ENCODE peak calls at places on chromosomes 4 and X, in four cellular contexts. E is GM23248, W is endothelial cell of umbilical vein, C is trophoblast cell. O is an unnamed sample. For H3K36me3, the result is how much of the 10 kb centered on the place peaks cover.

GRCh38 chr4:182507808-182508207 is 264.6 kb downstream of the TENM3 start:
- DNase-seq in E (no peak), W (no peak), C (no peak), O (no peak)

GRCh38 chr4:34046580-34046979 is 2197.7 kb downstream of the ARAP2 start:
- DNase-seq in E (peak), W (no peak), C (peak), O (no peak)

GRCh38 chrX:66021758-66022741 is 17.8 kb downstream of the VSIG4 start:
- DNase-seq in E (no peak), W (no peak), C (no peak), O (no peak)

GRCh38 chr4:128776794-128777216 is 32.7 kb upstream of the JADE1 start:
- DNase-seq in E (peak), W (peak), C (peak), O (no peak)

GRCh38 chr4:147755567-147756295 is 23.8 kb downstream of the ARHGAP10 start:
- DNase-seq in E (peak), W (no peak), C (no peak), O (no peak)

GRCh38 chr4:124515591-124515990 is 196.9 kb downstream of the ANKRD50 start:
- DNase-seq in E (no peak), W (no peak), C (no peak), O (no peak)

GRCh38 chr4:72505314-72505744 is 63.7 kb downstream of the ADAMTS3 start:
- DNase-seq in E (peak), W (peak), C (peak), O (no peak)

GRCh38 chr4:6706173-6706572 is 3.5 kb downstream of the MRFAP1L1 start:
- DNase-seq in E (no peak), W (no peak), C (no peak), O (no peak)

GRCh38 chr4:172596206-172596605 is 572.4 kb upstream of the GALNT7 start:
- DNase-seq in E (no peak), W (no peak), C (no peak), O (no peak)

GRCh38 chr4:85478576-85478975 is 3.6 kb downstream of the ARHGAP24 start:
- DNase-seq in E (peak), W (no peak), C (peak), O (no peak)

GRCh38 chr4:182204042-182204441 is 39.2 kb upstream of the TENM3 start:
- DNase-seq in E (no peak), W (no peak), C (no peak), O (no peak)

GRCh38 chr4:176377705-176378302 is 58.0 kb downstream of the SPCS3 start:
- DNase-seq in E (peak), W (peak), C (no peak), O (no peak)

GRCh38 chrX:68658530-68658929 is 11.1 kb downstream of the STARD8 start:
- DNase-seq in E (no peak), W (no peak), C (no peak), O (no peak)

GRCh38 chrX:49175435-49175834 is 3.7 kb downstream of the PLP2 start:
- DNase-seq in E (no peak), W (no peak), C (no peak), O (no peak)

GRCh38 chr4:7722716-7723115 is 216.9 kb downstream of the AFAP1 start:
- DNase-seq in E (no peak), W (peak), C (no peak), O (no peak)

GRCh38 chrX:439236-439635 is 52.5 kb upstream of the PPP2R3B start:
- DNase-seq in E (no peak), W (no peak), C (no peak), O (no peak)

GRCh38 chrX:129694805-129695204 is 40.0 kb upstream of the APLN start:
- DNase-seq in E (no peak), W (no peak), C (no peak), O (no peak)

GRCh38 chrX:23773601-23774175 is 9.3 kb upstream of the SAT1 start:
- DNase-seq in E (no peak), W (peak), C (no peak), O (no peak)

GRCh38 chr4:93810340-93810992 is 18.1 kb upstream of the ATOH1 start:
- DNase-seq in E (no peak), W (no peak), C (no peak), O (no peak)

GRCh38 chrX:37407736-37408135 is 58.6 kb downstream of the PRRG1 start:
- DNase-seq in E (no peak), W (no peak), C (no peak), O (no peak)

GRCh38 chrX:101206471-101206870 is 13.1 kb upstream of the DRP2 start:
- DNase-seq in E (peak), W (peak), C (no peak), O (no peak)

GRCh38 chr4:186953601-186954260 is 230.1 kb upstream of the FAT1 start:
- DNase-seq in E (peak), W (no peak), C (peak), O (no peak)

GRCh38 chrX:46589977-46590723 is 16.6 kb downstream of the CHST7 start:
- DNase-seq in E (peak), W (peak), C (no peak), O (no peak)

GRCh38 chr4:39697740-39698423 is at the start of gene UBE2K:
- DNase-seq in E (peak), W (peak), C (peak), O (peak)

GRCh38 chr4:141849367-141849766 is 213.0 kb downstream of the IL15 start:
- DNase-seq in E (no peak), W (no peak), C (no peak), O (no peak)

GRCh38 chr4:176769519-176769918 is 23.2 kb downstream of the VEGFC start:
- DNase-seq in E (peak), W (peak), C (no peak), O (peak)

GRCh38 chr4:17613761-17614415 is 553 bp upstream of the MED28 start:
- DNase-seq in E (peak), W (no peak), C (peak), O (no peak)

GRCh38 chr4:74370912-74371311 is 6.0 kb downstream of the EREG start:
- DNase-seq in E (peak), W (peak), C (peak), O (no peak)

GRCh38 chr4:120724656-120725055 is 197.9 kb downstream of the PRDM5 start:
- DNase-seq in E (no peak), W (no peak), C (no peak), O (no peak)

GRCh38 chr4:162939086-162939485 is 227.6 kb downstream of the NAF1 start:
- DNase-seq in E (no peak), W (no peak), C (no peak), O (no peak)

GRCh38 chrX:70621743-70622142 is 177.1 kb downstream of the DLG3 start:
- DNase-seq in E (no peak), W (no peak), C (no peak), O (no peak)

GRCh38 chrX:30948626-30949025 is 59.6 kb upstream of the TAB3 start:
- DNase-seq in E (no peak), W (no peak), C (no peak), O (no peak)

GRCh38 chr4:87025614-87026041 is 90.8 kb downstream of the AFF1 start:
- DNase-seq in E (no peak), W (no peak), C (no peak), O (no peak)

GRCh38 chr4:184745747-184746531 is 12.0 kb upstream of the CENPU start:
- DNase-seq in E (peak), W (peak), C (peak), O (no peak)
- H2AFZ ChIP-seq in E (peak), W (peak), C (no peak), O (peak)

GRCh38 chr4:99076292-99076976 is 12.2 kb downstream of the ADH5 start:
- DNase-seq in E (no peak), W (no peak), C (peak), O (no peak)

GRCh38 chr4:99078931-99079624 is 9.5 kb downstream of the ADH5 start:
- DNase-seq in E (no peak), W (no peak), C (no peak), O (no peak)

GRCh38 chr4:99079625-99080295 is 8.8 kb downstream of the ADH5 start:
- DNase-seq in E (no peak), W (no peak), C (no peak), O (no peak)

GRCh38 chr4:99077177-99077576 is 11.4 kb downstream of the ADH5 start:
- DNase-seq in E (no peak), W (no peak), C (peak), O (no peak)

DNA sequence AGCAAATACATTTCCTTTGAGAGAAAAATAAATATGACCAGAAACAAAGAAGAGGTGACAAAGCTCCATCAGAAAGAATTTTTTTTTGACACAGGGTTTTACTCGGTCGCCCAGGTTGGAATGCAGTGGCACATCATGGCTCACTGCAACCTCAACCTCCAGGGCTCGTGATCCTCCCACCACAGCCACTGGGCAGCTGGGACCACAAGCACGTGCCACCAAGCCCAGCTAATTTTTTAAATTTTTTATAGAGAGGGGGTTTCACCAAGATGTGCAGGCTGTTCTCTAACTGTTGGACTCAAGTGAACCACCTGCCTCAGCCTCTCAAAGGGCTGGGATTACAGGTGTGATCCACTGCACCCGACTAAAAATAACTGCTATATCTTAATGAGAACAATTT is 10.3 kb downstream of the ADH5 start:
- DNase-seq in E (no peak), W (no peak), C (no peak), O (no peak)
- H3K36me3 ChIP-seq in E (half or more), W (under half), C (under half), O (under half)

GRCh38 chr4:38454284-38454683 is 209.7 kb upstream of the KLF3 start:
- DNase-seq in E (no peak), W (no peak), C (no peak), O (no peak)
- H2AFZ ChIP-seq in E (no peak), W (no peak), C (no peak), O (no peak)

GRCh38 chr4:3237711-3238560 is 11.0 kb upstream of the MSANTD1 start:
- DNase-seq in E (no peak), W (no peak), C (no peak), O (no peak)
- H3K36me3 ChIP-seq in E (under half), W (under half), C (half or more), O (under half)

GRCh38 chr4:70788733-70789132 is 51.0 kb downstream of the GRSF1 start:
- DNase-seq in E (no peak), W (no peak), C (no peak), O (no peak)

DNA sequence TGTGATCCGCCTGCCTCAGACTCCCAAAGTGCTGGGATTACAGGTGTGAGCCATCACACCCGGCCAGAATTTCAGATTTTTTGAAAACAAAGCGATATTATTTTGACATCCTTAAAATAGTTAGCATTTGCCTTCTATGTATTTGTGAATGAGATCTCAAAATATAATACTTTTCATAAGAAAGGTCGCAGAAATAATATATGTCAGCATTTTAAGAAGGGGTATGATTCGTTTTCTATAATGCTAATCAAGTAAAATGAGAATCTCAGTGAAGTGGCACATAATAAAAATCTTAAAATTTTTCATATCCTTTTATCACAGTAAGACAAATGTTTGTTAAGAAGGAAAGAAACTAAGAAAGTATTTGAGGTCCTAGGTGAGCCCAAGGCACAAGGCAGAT is 52.2 kb downstream of the GRSF1 start:
- DNase-seq in E (no peak), W (no peak), C (no peak), O (no peak)
- H2AFZ ChIP-seq in E (no peak), W (no peak), C (no peak), O (no peak)

GRCh38 chrX:154355776-154356140 is 18.7 kb downstream of the FLNA start:
- DNase-seq in E (no peak), W (no peak), C (no peak), O (no peak)

GRCh38 chrX:154358011-154358410 is 16.4 kb downstream of the FLNA start:
- DNase-seq in E (no peak), W (no peak), C (no peak), O (no peak)

GRCh38 chrX:154355094-154355775 is 19.2 kb downstream of the FLNA start:
- DNase-seq in E (no peak), W (no peak), C (no peak), O (no peak)

GRCh38 chrX:154357205-154357604 is 17.2 kb downstream of the FLNA start:
- DNase-seq in E (no peak), W (no peak), C (no peak), O (no peak)

GRCh38 chrX:154356596-154356995 is 17.8 kb downstream of the FLNA start:
- DNase-seq in E (no peak), W (no peak), C (no peak), O (no peak)
- H3K36me3 ChIP-seq in E (under half), W (half or more), C (half or more), O (under half)

GRCh38 chr4:15003441-15003890 is 1.2 kb downstream of the CPEB2 start:
- DNase-seq in E (peak), W (no peak), C (no peak), O (no peak)

GRCh38 chr4:15003891-15004700 is 1.8 kb downstream of the CPEB2 start:
- DNase-seq in E (peak), W (peak), C (peak), O (no peak)

GRCh38 chr4:15001248-15001824 is 945 bp upstream of the CPEB2 start:
- DNase-seq in E (peak), W (peak), C (peak), O (peak)

GRCh38 chr4:15001825-15002658 is at the start of gene CPEB2:
- DNase-seq in E (peak), W (peak), C (peak), O (no peak)

DNA sequence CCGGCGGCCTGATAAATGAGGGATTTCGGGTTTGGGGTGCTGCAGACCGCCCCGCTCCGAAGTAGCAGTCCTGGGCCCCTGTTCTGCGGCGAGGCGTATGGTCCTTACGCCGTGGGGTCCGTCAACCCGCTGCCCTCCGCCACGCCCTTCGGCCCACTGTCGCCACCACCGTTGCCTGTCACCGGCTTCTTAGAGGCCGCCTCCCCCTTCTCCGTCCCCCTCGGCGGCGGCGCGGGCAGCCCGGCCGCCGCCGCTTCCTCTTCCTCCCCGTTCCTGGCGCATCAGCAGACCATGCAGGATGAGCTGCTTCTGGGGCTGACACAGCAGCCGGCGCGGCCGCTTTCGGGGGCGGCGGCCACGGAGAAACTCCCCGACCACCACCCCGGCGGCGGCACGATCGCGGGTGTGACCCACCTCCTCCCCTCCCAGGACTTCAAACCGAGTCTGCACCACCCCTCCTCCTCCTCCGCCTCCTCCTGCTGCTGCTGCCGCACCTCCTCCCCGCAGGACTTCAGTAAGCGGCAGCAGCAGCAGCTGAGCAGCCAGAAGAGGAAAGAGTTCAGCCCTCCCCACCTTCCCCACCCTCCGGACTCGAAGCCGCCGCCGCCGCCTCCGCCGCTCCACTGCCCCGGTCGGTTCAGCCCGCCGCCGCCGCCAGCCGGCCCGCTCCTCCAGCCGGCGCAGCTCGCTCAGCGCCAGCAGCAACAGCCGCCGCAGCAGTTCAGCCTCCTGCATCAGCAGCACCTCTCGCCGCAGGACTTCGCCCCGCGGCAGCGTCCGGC is 569 bp downstream of the CPEB2 start:
- DNase-seq in E (peak), W (peak), C (peak), O (no peak)
- H2AFZ ChIP-seq in E (peak), W (peak), C (peak), O (peak)